ENCODE peak calls at places on chromosomes 13 and 19, in eight cellular contexts. I is brain microvascular endothelial cell; D is heart left ventricle; K is coronary artery; T is astrocyte of the cerebellum; Z is testis; X is CD8-positive, alpha-beta memory T cell; G is OCI-LY7. R is an unnamed sample.

GRCh38 chr13:50678464-50679162 is 164.9 kb downstream of the DLEU7 start:
- DNase-seq in I (peak; percentile 95), D (no peak), K (no peak), T (peak; percentile 33), Z (peak; percentile 43), X (no peak), G (no peak), R (peak; percentile 78)

GRCh38 chr13:28031929-28032328 is 43.4 kb upstream of the URAD start:
- DNase-seq in I (no peak), D (no peak), K (no peak), T (no peak), Z (no peak), X (no peak), G (no peak), R (no peak)

GRCh38 chr13:107581009-107581408 is 634.3 kb downstream of the LIG4 start:
- DNase-seq in I (no peak), D (no peak), K (no peak), T (no peak), Z (no peak), X (no peak), G (no peak), R (no peak)

GRCh38 chr13:30676672-30677071 is 58.7 kb upstream of the ALOX5AP start:
- DNase-seq in I (no peak), D (no peak), K (no peak), T (no peak), Z (no peak), X (no peak), G (no peak), R (no peak)

GRCh38 chr19:1113278-1113985 is 9.6 kb downstream of the GPX4 start:
- DNase-seq in I (peak; percentile 91), D (peak; percentile 97), K (peak; percentile 96), T (peak; percentile 63), Z (peak; percentile 96), X (peak; percentile 85), G (peak; percentile 86), R (peak; percentile 83)

GRCh38 chr13:99153219-99153618 is 47.4 kb upstream of the UBAC2 start:
- DNase-seq in I (no peak), D (no peak), K (no peak), T (peak; percentile 16), Z (no peak), X (no peak), G (no peak), R (peak; percentile 7)

GRCh38 chr13:98820744-98821371 is 68.4 kb upstream of the SLC15A1 start:
- DNase-seq in I (no peak), D (no peak), K (no peak), T (no peak), Z (no peak), X (no peak), G (no peak), R (no peak)

GRCh38 chr19:16386619-16387240 is 62.1 kb downstream of the KLF2 start:
- DNase-seq in I (peak; percentile 61), D (no peak), K (no peak), T (peak; percentile 32), Z (peak; percentile 77), X (peak; percentile 44), G (peak; percentile 80), R (no peak)

GRCh38 chr13:79457948-79458347 is 23.0 kb upstream of the NDFIP2 start:
- DNase-seq in I (peak; percentile 93), D (no peak), K (no peak), T (no peak), Z (no peak), X (no peak), G (no peak), R (peak; percentile 58)

GRCh38 chr13:22012676-22013075 is 341.8 kb downstream of the FGF9 start:
- DNase-seq in I (no peak), D (no peak), K (no peak), T (no peak), Z (no peak), X (no peak), G (no peak), R (no peak)

GRCh38 chr13:94009696-94010095 is 469.8 kb downstream of the DCT start:
- DNase-seq in I (peak; percentile 27), D (no peak), K (no peak), T (no peak), Z (no peak), X (no peak), G (no peak), R (peak; percentile 18)

GRCh38 chr13:108983273-108983672 is 353.9 kb downstream of the MYO16 start:
- DNase-seq in I (no peak), D (no peak), K (no peak), T (no peak), Z (no peak), X (no peak), G (no peak), R (no peak)

GRCh38 chr13:40063278-40063698 is 407.8 kb downstream of the COG6 start:
- DNase-seq in I (no peak), D (no peak), K (no peak), T (peak; percentile 6), Z (no peak), X (no peak), G (no peak), R (no peak)

GRCh38 chr13:27018230-27018875 is 153.3 kb downstream of the USP12 start:
- DNase-seq in I (no peak), D (no peak), K (no peak), T (no peak), Z (no peak), X (no peak), G (no peak), R (no peak)

GRCh38 chr19:41144403-41144802 is 30.2 kb downstream of the CYP2F1 start:
- DNase-seq in I (peak; percentile 73), D (peak; percentile 80), K (no peak), T (peak; percentile 49), Z (peak; percentile 94), X (peak; percentile 84), G (peak; percentile 74), R (peak; percentile 22)

GRCh38 chr19:13146763-13147563 is 3.2 kb downstream of the STX10 start:
- DNase-seq in I (no peak), D (no peak), K (no peak), T (no peak), Z (no peak), X (no peak), G (no peak), R (no peak)

GRCh38 chr13:76630629-76631028 is 255.6 kb downstream of the KCTD12 start:
- DNase-seq in I (no peak), D (no peak), K (no peak), T (no peak), Z (no peak), X (no peak), G (no peak), R (no peak)

DNA sequence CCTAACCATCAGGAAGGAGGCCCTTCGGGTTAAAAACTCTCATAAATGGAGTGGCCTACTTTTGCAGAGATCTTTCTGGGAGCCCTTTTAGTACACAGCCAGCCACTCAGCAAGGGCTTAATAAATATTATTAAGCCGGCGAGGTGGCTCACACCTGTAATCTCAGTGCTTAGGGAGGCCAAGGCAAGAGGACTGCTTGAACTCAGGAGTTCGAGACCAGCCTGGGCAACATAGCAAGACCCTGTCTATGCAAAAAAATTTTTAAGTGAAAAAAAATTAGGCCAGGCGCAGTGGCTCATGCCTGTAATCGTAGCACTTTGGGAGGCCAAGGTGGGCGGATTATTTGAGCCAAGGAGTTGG is 810 bp upstream of the KANK2 start:
- DNase-seq in I (no peak), D (no peak), K (no peak), T (no peak), Z (no peak), X (no peak), G (no peak), R (no peak)
- H3K4me3 ChIP-seq in I (no peak overlapping the region), D (peak overlapping the region; percentile 86), K (peak overlapping the region; percentile 99), T (no peak overlapping the region), Z (peak overlapping the region; percentile 79), X (no peak overlapping the region), G (peak overlapping the region; percentile 97), R (peak overlapping the region; percentile 91)

GRCh38 chr19:18650048-18650435 is 13.2 kb downstream of the KLHL26 start:
- DNase-seq in I (peak; percentile 59), D (peak; percentile 77), K (peak; percentile 93), T (peak; percentile 23), Z (peak; percentile 74), X (no peak), G (no peak), R (no peak)

GRCh38 chr19:18649371-18650047 is 12.7 kb downstream of the KLHL26 start:
- DNase-seq in I (peak; percentile 51), D (peak; percentile 86), K (peak; percentile 87), T (peak; percentile 38), Z (peak; percentile 74), X (no peak), G (no peak), R (no peak)

GRCh38 chr19:18651738-18652137 is 14.9 kb downstream of the KLHL26 start:
- DNase-seq in I (no peak), D (no peak), K (peak; percentile 72), T (no peak), Z (no peak), X (no peak), G (no peak), R (no peak)

GRCh38 chr19:18651300-18651699 is 14.5 kb downstream of the KLHL26 start:
- DNase-seq in I (no peak), D (no peak), K (no peak), T (no peak), Z (no peak), X (no peak), G (no peak), R (no peak)

GRCh38 chr19:18650468-18651001 is 13.7 kb downstream of the KLHL26 start:
- DNase-seq in I (peak; percentile 85), D (peak; percentile 87), K (peak; percentile 98), T (peak; percentile 32), Z (peak; percentile 64), X (no peak), G (no peak), R (no peak)
- H3K4me3 ChIP-seq in I (peak overlapping the region; percentile 12), D (peak overlapping the region; percentile 25), K (peak overlapping the region; percentile 59), T (no peak overlapping the region), Z (no peak overlapping the region), X (no peak overlapping the region), G (no peak overlapping the region), R (no peak overlapping the region)

GRCh38 chr19:5120833-5121232 is 151.9 kb downstream of the KDM4B start:
- DNase-seq in I (no peak), D (no peak), K (no peak), T (no peak), Z (no peak), X (no peak), G (no peak), R (no peak)

GRCh38 chr19:5122121-5122400 is 153.1 kb downstream of the KDM4B start:
- DNase-seq in I (no peak), D (no peak), K (no peak), T (no peak), Z (no peak), X (no peak), G (no peak), R (no peak)

GRCh38 chr19:5120321-5120720 is 151.4 kb downstream of the KDM4B start:
- DNase-seq in I (no peak), D (no peak), K (no peak), T (no peak), Z (no peak), X (no peak), G (no peak), R (no peak)

GRCh38 chr19:5122671-5123409 is 153.9 kb downstream of the KDM4B start:
- DNase-seq in I (no peak), D (no peak), K (no peak), T (no peak), Z (no peak), X (no peak), G (no peak), R (no peak)

GRCh38 chr19:5121286-5122120 is 152.6 kb downstream of the KDM4B start:
- DNase-seq in I (no peak), D (no peak), K (no peak), T (no peak), Z (no peak), X (no peak), G (no peak), R (no peak)
- H3K4me3 ChIP-seq in I (no peak overlapping the region), D (no peak overlapping the region), K (no peak overlapping the region), T (no peak overlapping the region), Z (no peak overlapping the region), X (no peak overlapping the region), G (no peak overlapping the region), R (no peak overlapping the region)

GRCh38 chr13:60433505-60433904 is 36.5 kb downstream of the TDRD3 start:
- DNase-seq in I (no peak), D (no peak), K (no peak), T (no peak), Z (no peak), X (no peak), G (no peak), R (no peak)
- H3K4me3 ChIP-seq in I (no peak overlapping the region), D (no peak overlapping the region), K (peak overlapping the region; percentile 38), T (no peak overlapping the region), Z (no peak overlapping the region), X (no peak overlapping the region), G (no peak overlapping the region), R (no peak overlapping the region)

R was measured in skeletal muscle cell.